ENCODE peak calls at places on chromosomes 16 and 17, in six cellular contexts. L is activated CD8-positive, alpha-beta memory T cell treated with anti-CD3 and anti-CD28 coated beads for 1 hour; K is NCI-H226; H is T-helper 1 cell; W is posterior cingulate gyrus; V is activated CD4-positive, alpha-beta T cell treated with anti-CD3 and anti-CD28 coated beads for 48 hours. R is an unnamed sample.

GRCh38 chr16:84045818-84046470 is 3.3 kb upstream of the SLC38A8 start:
- DNase-seq in K (no peak), L (no peak), H (no peak), W (peak; percentile 67), V (no peak), R (no peak)

GRCh38 chr16:3401719-3402397 is 843 bp downstream of the ZNF174 start:
- DNase-seq in V (peak; percentile 4), W (no peak), L (no peak), K (no peak), H (no peak), R (peak; percentile 4)

GRCh38 chr17:59840329-59840907 is 52.3 kb downstream of the TUBD1 start:
- DNase-seq in L (no peak), K (no peak), V (no peak), W (no peak), H (no peak), R (peak; percentile 41)

GRCh38 chr17:51833620-51834019 is 324.9 kb downstream of the CA10 start:
- DNase-seq in W (no peak), H (no peak), K (no peak), L (no peak), V (no peak), R (no peak)

GRCh38 chr16:81624718-81625543 is 154.2 kb upstream of the PLCG2 start:
- DNase-seq in W (no peak), H (no peak), V (no peak), K (no peak), L (no peak), R (no peak)

GRCh38 chr16:81521141-81521626 is 76.6 kb downstream of the CMIP start:
- DNase-seq in V (peak; percentile 62), K (no peak), H (peak; percentile 62), L (peak; percentile 62), W (peak; percentile 95), R (peak; percentile 93)

GRCh38 chr17:57724038-57724728 is 20.9 kb downstream of the CCDC182 start:
- DNase-seq in L (no peak), V (no peak), K (no peak), H (no peak), W (peak; percentile 70), R (no peak)

GRCh38 chr16:82070656-82071369 is 35.8 kb downstream of the HSD17B2 start:
- DNase-seq in W (no peak), K (peak; percentile 89), V (no peak), L (no peak), H (no peak), R (no peak)

GRCh38 chr17:14747576-14747940 is 446.7 kb downstream of the HS3ST3B1 start:
- DNase-seq in K (no peak), H (no peak), L (no peak), V (no peak), W (no peak), R (no peak)

GRCh38 chr17:1498233-1498632 is 5.7 kb upstream of the MYO1C start:
- DNase-seq in H (no peak), W (no peak), K (no peak), L (no peak), V (no peak), R (no peak)

GRCh38 chr16:30122621-30123160 is 329 bp downstream of the MAPK3 start:
- DNase-seq in W (peak; percentile 89), V (peak; percentile 18), K (no peak), H (no peak), L (no peak), R (peak; percentile 44)

GRCh38 chr17:2103456-2103855 is 48.6 kb downstream of the HIC1 start:
- DNase-seq in W (no peak), K (no peak), V (no peak), H (no peak), L (no peak), R (no peak)

GRCh38 chr17:66276328-66276937 is 26.0 kb upstream of the PRKCA start:
- DNase-seq in H (no peak), L (no peak), K (peak; percentile 91), W (no peak), V (no peak), R (no peak)

GRCh38 chr17:34579017-34579946 is at the start of gene TMEM132E:
- DNase-seq in W (peak; percentile 97), H (no peak), K (no peak), L (no peak), V (peak; percentile 28), R (peak; percentile 20)

GRCh38 chr17:47905221-47905733 is 9.2 kb downstream of the SP2 start:
- DNase-seq in H (no peak), V (no peak), K (peak; percentile 51), L (no peak), W (peak; percentile 95), R (no peak)

GRCh38 chr17:30379303-30380105 is 777 bp downstream of the CPD start:
- DNase-seq in W (peak; percentile 87), V (peak; percentile 44), K (no peak), L (no peak), H (peak; percentile 16), R (peak; percentile 55)

GRCh38 chr16:3035972-3036725 is 595 bp downstream of the BICDL2 start:
- DNase-seq in W (no peak), H (no peak), K (no peak), V (no peak), L (no peak), R (no peak)

GRCh38 chr16:12238598-12238997 is 262.1 kb downstream of the SNX29 start:
- DNase-seq in H (no peak), L (no peak), V (no peak), K (no peak), W (no peak), R (no peak)

GRCh38 chr17:49914096-49914490 is 54.9 kb upstream of the DLX4 start:
- DNase-seq in V (no peak), L (no peak), K (no peak), H (no peak), W (no peak), R (no peak)

GRCh38 chr17:32222621-32223020 is 43.0 kb upstream of the RHBDL3 start:
- DNase-seq in V (no peak), K (peak; percentile 52), W (no peak), H (no peak), L (no peak), R (peak; percentile 11)

GRCh38 chr16:4487955-4488481 is 11.8 kb downstream of the HMOX2 start:
- DNase-seq in H (no peak), W (peak; percentile 17), K (peak; percentile 40), L (no peak), V (no peak), R (no peak)

GRCh38 chr17:56173958-56174357 is 20.7 kb downstream of the ANKFN1 start:
- DNase-seq in K (peak; percentile 14), V (no peak), L (no peak), W (peak; percentile 70), H (no peak), R (no peak)

GRCh38 chr17:79154951-79155557 is 80.4 kb downstream of the ENGASE start:
- DNase-seq in V (no peak), W (peak; percentile 88), K (peak; percentile 41), L (no peak), H (no peak), R (no peak)

GRCh38 chr16:19118938-19119431 is 5.2 kb downstream of the ITPRIPL2 start:
- DNase-seq in H (no peak), K (peak; percentile 89), W (no peak), V (peak; percentile 71), L (no peak), R (peak; percentile 56)

GRCh38 chr17:67376509-67376891 is 581 bp upstream of the PITPNC1 start:
- DNase-seq in H (no peak), V (no peak), W (peak; percentile 77), L (no peak), K (no peak), R (peak; percentile 48)

GRCh38 chr16:4660454-4661007 is 32.8 kb upstream of the NUDT16L1 start:
- DNase-seq in K (peak; percentile 24), L (no peak), W (peak; percentile 93), H (peak; percentile 60), V (peak; percentile 84), R (peak; percentile 97)

GRCh38 chr17:28763804-28764266 is 20.0 kb downstream of the TRAF4 start:
- DNase-seq in V (peak; percentile 87), K (no peak), W (peak; percentile 87), H (peak; percentile 48), L (peak; percentile 57), R (peak; percentile 93)

GRCh38 chr17:28925912-28926365 is 23.1 kb upstream of the DHRS13 start:
- DNase-seq in V (peak; percentile 27), H (peak; percentile 33), W (no peak), K (peak; percentile 40), L (peak; percentile 9), R (peak; percentile 59)

GRCh38 chr17:32596666-32597065 is 109.9 kb downstream of the CDK5R1 start:
- DNase-seq in K (no peak), H (no peak), V (peak; percentile 21), L (no peak), W (no peak), R (peak; percentile 39)

GRCh38 chr16:57123969-57124674 is 31.7 kb downstream of the CPNE2 start:
- DNase-seq in H (no peak), L (no peak), V (no peak), W (no peak), K (no peak), R (no peak)

GRCh38 chr16:11896776-11897175 is 19.0 kb downstream of the GSPT1 start:
- DNase-seq in H (no peak), V (no peak), W (no peak), L (no peak), K (no peak), R (no peak)

GRCh38 chr16:81937305-81938038 is 73.8 kb downstream of the SDR42E1 start:
- DNase-seq in V (no peak), K (no peak), H (no peak), W (no peak), L (no peak), R (no peak)

GRCh38 chr17:57441270-57441600 is 184.9 kb downstream of the MSI2 start:
- DNase-seq in V (no peak), L (no peak), H (no peak), W (no peak), K (no peak), R (no peak)

GRCh38 chr16:57795431-57795878 is 6.8 kb downstream of the KIFC3 start:
- DNase-seq in V (peak; percentile 41), H (no peak), K (peak; percentile 32), W (no peak), L (no peak), R (peak; percentile 61)

GRCh38 chr16:85372627-85373372 is 240.3 kb upstream of the GSE1 start:
- DNase-seq in V (peak; percentile 68), K (peak; percentile 25), H (no peak), L (no peak), W (no peak), R (peak; percentile 74)

GRCh38 chr16:57628008-57628781 is at the start of gene ADGRG1:
- DNase-seq in L (no peak), W (peak; percentile 96), V (peak; percentile 78), K (peak; percentile 98), H (no peak), R (peak; percentile 89)

R was measured in activated CD8-positive, alpha-beta T cell treated with anti-CD3 and anti-CD28 coated beads for 36 hours.